ENCODE peak calls at places on chromosomes 6 and 20, in ten cellular contexts. R is activated CD4-positive, CD25-positive, alpha-beta regulatory T cell; D is C1 segment of cervical spinal cord; W is AG08395; I is activated CD4-positive, alpha-beta T cell treated with anti-CD3 and anti-CD28 coated beads for 1 hour; T is aorta; L is neural crest cell; F is midbrain; G is HCT116; Y is effector CD4-positive, alpha-beta T cell. B is an unnamed sample.

GRCh38 chr6:120056085-120056484 is 706.5 kb upstream of the MAN1A1 start:
- DNase-seq in R (no peak), D (no peak), W (no peak), I (no peak), T (no peak), L (no peak), F (no peak), G (no peak), Y (no peak), B (no peak)

GRCh38 chr20:46088409-46089075 is 1.2 kb downstream of the NCOA5 start:
- DNase-seq in R (no peak), D (no peak), W (peak; percentile 12), I (no peak), T (no peak), L (no peak), F (no peak), G (no peak), Y (no peak), B (no peak)

GRCh38 chr20:41696428-41696827 is 78.3 kb upstream of the CHD6 start:
- DNase-seq in R (no peak), D (no peak), W (no peak), I (no peak), T (no peak), L (no peak), F (no peak), G (no peak), Y (no peak), B (no peak)

GRCh38 chr20:40990542-40991120 is 38.0 kb upstream of the TOP1 start:
- DNase-seq in R (peak; percentile 46), D (peak; percentile 31), W (peak; percentile 95), I (peak; percentile 52), T (peak; percentile 87), L (peak; percentile 67), F (peak; percentile 90), G (peak; percentile 75), Y (peak; percentile 50), B (peak; percentile 30)

GRCh38 chr20:46575794-46576495 is 25.5 kb upstream of the OCSTAMP start:
- DNase-seq in R (no peak), D (no peak), W (no peak), I (no peak), T (no peak), L (no peak), F (no peak), G (no peak), Y (no peak), B (no peak)

GRCh38 chr20:3808141-3808479 is 12.0 kb downstream of the CDC25B start:
- DNase-seq in R (no peak), D (peak; percentile 36), W (peak; percentile 87), I (no peak), T (peak; percentile 95), L (no peak), F (peak; percentile 49), G (peak; percentile 80), Y (no peak), B (no peak)

GRCh38 chr20:44495257-44495656 is 19.6 kb downstream of the TTPAL start:
- DNase-seq in R (no peak), D (no peak), W (no peak), I (no peak), T (no peak), L (no peak), F (no peak), G (no peak), Y (no peak), B (no peak)

GRCh38 chr20:63953764-63954429 is 2.3 kb downstream of the UCKL1 start:
- DNase-seq in R (no peak), D (no peak), W (no peak), I (no peak), T (no peak), L (no peak), F (no peak), G (no peak), Y (no peak), B (no peak)

GRCh38 chr20:24648919-24649318 is 179.5 kb downstream of the SYNDIG1 start:
- DNase-seq in R (no peak), D (no peak), W (no peak), I (no peak), T (no peak), L (no peak), F (no peak), G (no peak), Y (no peak), B (no peak)

GRCh38 chr20:4509825-4510522 is 211.7 kb upstream of the PRND start:
- DNase-seq in R (no peak), D (no peak), W (no peak), I (no peak), T (no peak), L (no peak), F (no peak), G (no peak), Y (no peak), B (no peak)

GRCh38 chr6:155120034-155120433 is 124.9 kb downstream of the TIAM2 start:
- DNase-seq in R (no peak), D (no peak), W (no peak), I (no peak), T (no peak), L (no peak), F (no peak), G (no peak), Y (no peak), B (no peak)

GRCh38 chr6:33907227-33907626 is 103.4 kb upstream of the MLN start:
- DNase-seq in R (no peak), D (no peak), W (no peak), I (no peak), T (no peak), L (no peak), F (no peak), G (no peak), Y (no peak), B (no peak)

GRCh38 chr6:147651249-147652063 is 143.0 kb downstream of the SAMD5 start:
- DNase-seq in R (no peak), D (no peak), W (peak; percentile 7), I (no peak), T (no peak), L (no peak), F (no peak), G (no peak), Y (no peak), B (no peak)